ENCODE peak calls at places on chromosomes 7 and 10, in seven cellular contexts. One of them, this sample, is unnamed.

GRCh38 chr7:3787717-3788311 is 486.8 kb downstream of the SDK1 start:
- DNase-seq in colonic mucosa: no peak
- DNase-seq in substantia nigra: no peak
- DNase-seq in renal cortical epithelial cell: peak
- DNase-seq in kidney epithelial cell: no peak
- DNase-seq in fibroblast of the conjunctiva: no peak
- DNase-seq in sciatic nerve: no peak
- DNase-seq in this sample: no peak

GRCh38 chr10:59674211-59674836 is 35.3 kb downstream of the SLC16A9 start:
- DNase-seq in sciatic nerve: no peak
- DNase-seq in kidney epithelial cell: peak
- DNase-seq in renal cortical epithelial cell: peak
- DNase-seq in fibroblast of the conjunctiva: no peak
- DNase-seq in substantia nigra: no peak
- DNase-seq in colonic mucosa: peak
- DNase-seq in this sample: no peak

GRCh38 chr7:120583835-120584586 is 273.9 kb downstream of the TSPAN12 start:
- DNase-seq in fibroblast of the conjunctiva: peak
- DNase-seq in colonic mucosa: no peak
- DNase-seq in sciatic nerve: no peak
- DNase-seq in renal cortical epithelial cell: peak
- DNase-seq in substantia nigra: no peak
- DNase-seq in kidney epithelial cell: peak
- DNase-seq in this sample: no peak

GRCh38 chr10:50917486-50917885 is 32.1 kb upstream of the A1CF start:
- DNase-seq in fibroblast of the conjunctiva: peak
- DNase-seq in kidney epithelial cell: no peak
- DNase-seq in substantia nigra: no peak
- DNase-seq in renal cortical epithelial cell: peak
- DNase-seq in colonic mucosa: no peak
- DNase-seq in sciatic nerve: no peak
- DNase-seq in this sample: no peak

GRCh38 chr10:85262992-85263391 is 934.6 kb downstream of the CCSER2 start:
- DNase-seq in colonic mucosa: no peak
- DNase-seq in kidney epithelial cell: no peak
- DNase-seq in substantia nigra: no peak
- DNase-seq in fibroblast of the conjunctiva: no peak
- DNase-seq in sciatic nerve: no peak
- DNase-seq in renal cortical epithelial cell: no peak
- DNase-seq in this sample: no peak

GRCh38 chr10:389836-390448 is 254.7 kb downstream of the ZMYND11 start:
- DNase-seq in renal cortical epithelial cell: no peak
- DNase-seq in fibroblast of the conjunctiva: no peak
- DNase-seq in sciatic nerve: no peak
- DNase-seq in substantia nigra: no peak
- DNase-seq in colonic mucosa: no peak
- DNase-seq in kidney epithelial cell: no peak
- DNase-seq in this sample: no peak

GRCh38 chr10:92027141-92027540 is 103.6 kb downstream of the BTAF1 start:
- DNase-seq in fibroblast of the conjunctiva: no peak
- DNase-seq in colonic mucosa: no peak
- DNase-seq in kidney epithelial cell: no peak
- DNase-seq in sciatic nerve: no peak
- DNase-seq in renal cortical epithelial cell: no peak
- DNase-seq in substantia nigra: no peak
- DNase-seq in this sample: no peak

GRCh38 chr7:92904292-92905131 is 68.1 kb upstream of the CDK6 start:
- DNase-seq in fibroblast of the conjunctiva: peak
- DNase-seq in renal cortical epithelial cell: peak
- DNase-seq in kidney epithelial cell: peak
- DNase-seq in sciatic nerve: no peak
- DNase-seq in substantia nigra: no peak
- DNase-seq in colonic mucosa: no peak
- DNase-seq in this sample: peak

GRCh38 chr7:12765431-12766100 is 78.1 kb downstream of the ARL4A start:
- DNase-seq in colonic mucosa: no peak
- DNase-seq in substantia nigra: no peak
- DNase-seq in sciatic nerve: no peak
- DNase-seq in fibroblast of the conjunctiva: no peak
- DNase-seq in renal cortical epithelial cell: no peak
- DNase-seq in kidney epithelial cell: no peak
- DNase-seq in this sample: no peak

GRCh38 chr10:74821501-74821900 is 4.9 kb upstream of the KAT6B start:
- DNase-seq in sciatic nerve: no peak
- DNase-seq in kidney epithelial cell: no peak
- DNase-seq in fibroblast of the conjunctiva: no peak
- DNase-seq in colonic mucosa: peak
- DNase-seq in substantia nigra: no peak
- DNase-seq in renal cortical epithelial cell: no peak
- DNase-seq in this sample: no peak

This sample was measured in RWPE2.